ENCODE peak calls at places on chromosome 20, in six cellular contexts. Z, B, G, Q, I and F are unnamed samples.

GRCh38 chr20:20366551-20366895 is 1.4 kb upstream of the INSM1 start:
- DNase-seq in Z (no peak), G (no peak), B (no peak), Q (no peak), I (no peak), F (no peak)

GRCh38 chr20:19974621-19975435 is 42.3 kb upstream of the NAA20 start:
- DNase-seq in I (peak; percentile 70), G (no peak), B (peak; percentile 94), Q (peak; percentile 78), Z (peak; percentile 74), F (no peak)

GRCh38 chr20:35909176-35909575 is 45.1 kb downstream of the SCAND1 start:
- DNase-seq in Q (no peak), G (no peak), Z (no peak), B (no peak), I (no peak), F (no peak)

GRCh38 chr20:43949248-43949647 is 34.6 kb downstream of the TOX2 start:
- DNase-seq in B (no peak), G (no peak), Z (no peak), Q (no peak), I (no peak), F (no peak)

GRCh38 chr20:55567826-55568225 is 437.5 kb downstream of the CBLN4 start:
- DNase-seq in B (no peak), G (no peak), Z (no peak), Q (no peak), I (no peak), F (no peak)

GRCh38 chr20:6533321-6533720 is 234.2 kb upstream of the BMP2 start:
- DNase-seq in G (no peak), Q (no peak), I (no peak), Z (no peak), B (no peak), F (no peak)

GRCh38 chr20:22492497-22492896 is 91.9 kb downstream of the FOXA2 start:
- DNase-seq in I (no peak), G (no peak), B (no peak), Z (no peak), Q (no peak), F (no peak)

GRCh38 chr20:20393207-20393606 is 25.3 kb downstream of the INSM1 start:
- DNase-seq in Q (no peak), B (no peak), I (no peak), Z (no peak), G (no peak), F (no peak)

GRCh38 chr20:12327205-12327604 is 409.5 kb downstream of the BTBD3 start:
- DNase-seq in I (no peak), B (no peak), Q (no peak), G (no peak), Z (no peak), F (no peak)

GRCh38 chr20:30484749-30485070 is 772.8 kb upstream of the DEFB115 start:
- DNase-seq in B (no peak), Z (no peak), Q (no peak), G (no peak), I (no peak), F (no peak)

GRCh38 chr20:19867940-19868371 is 109.9 kb downstream of the RIN2 start:
- DNase-seq in I (no peak), G (no peak), B (peak; percentile 55), Q (peak; percentile 56), Z (no peak), F (no peak)

GRCh38 chr20:24297928-24298327 is 171.5 kb upstream of the SYNDIG1 start:
- DNase-seq in B (no peak), G (no peak), Z (no peak), Q (no peak), I (no peak), F (no peak)

DNA sequence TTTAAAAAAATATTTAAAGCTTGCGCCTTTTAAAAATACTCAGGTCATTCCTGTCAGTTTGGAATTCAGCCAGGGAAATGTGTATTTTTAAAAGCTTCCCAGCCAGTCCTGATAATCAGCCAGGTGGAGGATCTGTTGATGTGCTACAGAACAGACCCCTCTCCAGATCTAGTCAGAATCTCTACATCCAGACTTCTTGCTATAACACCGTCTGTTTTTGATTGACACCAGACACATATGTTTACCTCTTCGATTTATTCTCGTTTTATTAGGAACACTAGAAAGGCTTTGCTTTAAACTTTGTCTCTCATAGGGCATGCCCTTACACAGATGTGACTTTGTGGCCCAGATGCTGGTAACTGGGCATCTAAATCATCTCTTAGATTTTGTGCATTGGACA is 11.7 kb downstream of the PARD6B start:
- DNase-seq in I (no peak), B (no peak), Z (peak; percentile 44), Q (no peak), G (no peak), F (no peak)
- H3K27ac ChIP-seq in I (peak overlapping the region; percentile 89), B (no peak overlapping the region), Z (peak overlapping the region; percentile 81), Q (no peak overlapping the region), G (no peak overlapping the region), F (no peak overlapping the region)

GRCh38 chr20:63930971-63931553 is 25.2 kb downstream of the UCKL1 start:
- DNase-seq in B (no peak), Q (no peak), Z (no peak), I (no peak), G (no peak), F (no peak)

GRCh38 chr20:63929071-63929470 is 27.1 kb downstream of the UCKL1 start:
- DNase-seq in B (no peak), Q (no peak), Z (no peak), G (no peak), I (no peak), F (no peak)

GRCh38 chr20:63924241-63924640 is 29.3 kb downstream of the DNAJC5 start:
- DNase-seq in G (no peak), Z (no peak), Q (no peak), I (no peak), B (no peak), F (no peak)

GRCh38 chr20:63923626-63924025 is 28.7 kb downstream of the DNAJC5 start:
- DNase-seq in G (no peak), Q (no peak), B (no peak), I (no peak), Z (no peak), F (no peak)

DNA sequence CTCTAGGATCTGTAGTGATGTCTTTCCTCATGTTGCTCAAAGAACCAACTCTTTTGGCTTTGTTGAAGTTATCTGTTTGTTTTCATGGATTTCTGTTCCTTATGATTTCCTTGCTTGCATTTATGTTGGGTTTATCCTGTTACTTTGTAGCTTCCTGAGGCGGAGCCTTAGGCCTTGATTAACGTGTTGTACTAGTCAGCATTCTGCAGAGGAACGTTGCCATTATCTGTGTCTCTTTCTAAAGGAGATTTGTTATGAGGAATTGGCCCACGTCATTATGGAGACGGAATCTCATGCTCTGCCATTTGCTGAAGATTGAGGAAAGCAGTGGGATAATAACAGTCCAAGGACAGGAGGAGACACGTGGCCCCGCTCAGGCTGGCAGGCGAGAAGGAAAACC is 29.9 kb downstream of the UCKL1 start:
- DNase-seq in Z (no peak), Q (no peak), I (no peak), B (peak; percentile 70), G (no peak), F (no peak)
- H3K27ac ChIP-seq in Z (no peak overlapping the region), Q (no peak overlapping the region), I (no peak overlapping the region), B (peak overlapping the region; percentile 34), G (no peak overlapping the region), F (no peak overlapping the region)

GRCh38 chr20:58251979-58252591 is 23.6 kb upstream of the ANKRD60 start:
- DNase-seq in G (no peak), Q (no peak), Z (no peak), I (no peak), B (peak; percentile 24), F (no peak)
- H3K27ac ChIP-seq in G (no peak overlapping the region), Q (no peak overlapping the region), Z (no peak overlapping the region), I (no peak overlapping the region), B (no peak overlapping the region), F (no peak overlapping the region)

GRCh38 chr20:48827880-48828733 is at the start of gene PREX1:
- DNase-seq in Z (peak; percentile 91), I (peak; percentile 48), B (peak; percentile 84), G (peak; percentile 89), Q (peak; percentile 88), F (peak; percentile 26)
- H3K27ac ChIP-seq in Z (peak within 1 kb of the TSS; percentile 77), I (peak within 1 kb of the TSS; percentile 81), B (peak within 1 kb of the TSS; percentile 72), G (peak within 1 kb of the TSS; percentile 75), Q (peak within 1 kb of the TSS; percentile 96), F (peak within 1 kb of the TSS; percentile 16)

DNA sequence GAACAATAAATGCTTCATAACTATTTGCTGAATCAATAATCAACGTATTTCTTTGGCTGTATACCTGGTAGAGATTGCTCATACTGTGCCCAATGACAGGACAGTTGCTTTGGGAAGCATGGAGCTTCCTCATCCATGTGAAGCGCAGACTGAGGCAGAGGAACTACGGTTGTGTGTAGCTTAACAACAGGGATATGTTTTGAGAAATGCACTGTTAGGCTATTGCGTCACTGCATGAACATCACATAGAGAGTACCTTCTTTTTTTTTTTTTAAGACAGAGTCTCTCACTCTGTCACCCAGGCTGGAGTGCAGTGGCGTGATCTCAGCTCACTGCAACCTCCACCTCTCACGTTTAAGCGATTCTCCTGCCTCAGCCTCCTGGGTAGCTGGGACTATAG is 34.1 kb upstream of the RPN2 start:
- DNase-seq in Q (no peak), I (no peak), B (no peak), G (no peak), Z (no peak), F (no peak)
- H3K27ac ChIP-seq in Q (no peak overlapping the region), I (no peak overlapping the region), B (no peak overlapping the region), G (no peak overlapping the region), Z (no peak overlapping the region), F (no peak overlapping the region)

DNA sequence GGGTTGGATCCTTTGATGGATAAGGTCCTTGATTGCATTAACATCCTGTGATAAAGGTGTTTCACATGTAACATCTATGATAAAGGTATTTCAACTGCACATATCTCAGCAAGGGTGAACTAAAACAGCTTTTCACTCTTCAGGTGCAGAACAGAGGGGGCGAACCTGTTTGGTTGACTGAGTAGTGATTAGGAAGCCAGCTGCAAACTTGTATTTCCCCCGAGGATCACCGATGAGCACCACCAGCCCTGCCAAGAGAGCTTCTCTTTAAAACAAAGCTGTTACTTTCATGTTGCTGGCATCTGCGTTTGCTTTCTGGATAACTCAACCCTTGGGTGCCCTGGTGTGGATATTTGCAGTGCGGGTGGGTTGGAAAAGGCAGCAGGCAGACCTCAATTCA is 39.6 kb downstream of the JAG1 start:
- DNase-seq in B (no peak), Z (no peak), Q (no peak), I (no peak), G (no peak), F (no peak)
- H3K27ac ChIP-seq in B (no peak overlapping the region), Z (no peak overlapping the region), Q (peak overlapping the region; percentile 45), I (peak overlapping the region; percentile 78), G (no peak overlapping the region), F (no peak overlapping the region)

DNA sequence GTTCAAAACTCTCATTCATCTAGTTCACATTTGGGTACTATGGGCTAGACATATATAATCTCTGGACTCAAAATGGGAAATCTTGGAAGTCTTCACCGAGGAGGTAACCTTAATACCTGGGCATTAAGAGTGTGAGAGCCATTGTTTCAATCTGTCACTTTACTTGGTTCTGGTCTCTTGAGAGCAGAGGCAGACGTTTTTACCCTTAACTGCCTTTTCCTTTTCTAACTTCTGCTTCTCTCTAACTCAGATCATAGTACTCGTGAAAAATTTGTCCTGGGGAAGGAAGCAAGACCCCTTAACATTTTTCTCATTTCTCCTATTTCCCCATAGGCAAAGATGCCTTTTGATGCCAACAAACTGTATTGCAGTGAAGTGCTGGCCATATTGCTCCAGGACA is 83.2 kb downstream of the CTNNBL1 start:
- DNase-seq in I (no peak), B (no peak), Z (no peak), G (no peak), Q (no peak), F (no peak)
- H3K27ac ChIP-seq in I (no peak overlapping the region), B (no peak overlapping the region), Z (no peak overlapping the region), G (no peak overlapping the region), Q (peak overlapping the region; percentile 12), F (no peak overlapping the region)